ENCODE peak calls at places on chromosome 17, in six cellular contexts. Y, G, B, L, U and Q are unnamed samples.

GRCh38 chr17:21001111-21001812 is 41.5 kb downstream of the USP22 start:
- DNase-seq in Y (no peak), G (no peak), B (no peak), L (no peak), U (no peak), Q (no peak)

GRCh38 chr17:53191878-53192277 is 630.8 kb upstream of the KIF2B start:
- DNase-seq in Y (no peak), G (no peak), B (no peak), L (no peak), U (no peak), Q (peak)

GRCh38 chr17:39351508-39351907 is 49.9 kb downstream of the FBXL20 start:
- DNase-seq in Y (no peak), G (no peak), B (no peak), L (no peak), U (no peak), Q (no peak)

GRCh38 chr17:44345497-44346026 is 460 bp downstream of the GRN start:
- DNase-seq in Y (peak), G (peak), B (peak), L (peak), U (peak), Q (peak)

GRCh38 chr17:9403207-9403606 is 172.4 kb downstream of the STX8 start:
- DNase-seq in Y (no peak), G (no peak), B (no peak), L (no peak), U (no peak), Q (no peak)

GRCh38 chr17:56171186-56171959 is 18.1 kb downstream of the ANKFN1 start:
- DNase-seq in Y (no peak), G (no peak), B (no peak), L (no peak), U (no peak), Q (no peak)

GRCh38 chr17:55731586-55732250 is 9.1 kb upstream of the TMEM100 start:
- DNase-seq in Y (peak), G (no peak), B (no peak), L (peak), U (peak), Q (no peak)

GRCh38 chr17:737561-738113 is 5.2 kb downstream of the TLCD3A start:
- DNase-seq in Y (no peak), G (no peak), B (no peak), L (no peak), U (no peak), Q (no peak)

GRCh38 chr17:36936455-36936934 is 780 bp upstream of the LHX1 start:
- DNase-seq in Y (no peak), G (no peak), B (no peak), L (no peak), U (no peak), Q (no peak)

GRCh38 chr17:36721560-36722120 is 120.3 kb downstream of the MRM1 start:
- DNase-seq in Y (peak), G (no peak), B (no peak), L (peak), U (no peak), Q (no peak)

GRCh38 chr17:35804658-35805192 is 4.6 kb upstream of the TAF15 start:
- DNase-seq in Y (peak), G (peak), B (peak), L (peak), U (no peak), Q (peak)

GRCh38 chr17:44350733-44351226 is 5.7 kb downstream of the GRN start:
- DNase-seq in Y (peak), G (peak), B (peak), L (peak), U (no peak), Q (peak)

GRCh38 chr17:80262291-80262690 is 1.6 kb downstream of the RNF213 start:
- DNase-seq in Y (no peak), G (no peak), B (no peak), L (no peak), U (no peak), Q (no peak)
- H3K4me3 ChIP-seq in Y (no peak), G (no peak), B (no peak), L (peak), U (no peak), Q (peak)

GRCh38 chr17:50926523-50926922 is 60.4 kb upstream of the TOB1 start:
- DNase-seq in Y (no peak), G (no peak), B (no peak), L (no peak), U (no peak), Q (peak)
- H3K4me3 ChIP-seq in Y (no peak), G (no peak), B (no peak), L (no peak), U (no peak), Q (no peak)

DNA sequence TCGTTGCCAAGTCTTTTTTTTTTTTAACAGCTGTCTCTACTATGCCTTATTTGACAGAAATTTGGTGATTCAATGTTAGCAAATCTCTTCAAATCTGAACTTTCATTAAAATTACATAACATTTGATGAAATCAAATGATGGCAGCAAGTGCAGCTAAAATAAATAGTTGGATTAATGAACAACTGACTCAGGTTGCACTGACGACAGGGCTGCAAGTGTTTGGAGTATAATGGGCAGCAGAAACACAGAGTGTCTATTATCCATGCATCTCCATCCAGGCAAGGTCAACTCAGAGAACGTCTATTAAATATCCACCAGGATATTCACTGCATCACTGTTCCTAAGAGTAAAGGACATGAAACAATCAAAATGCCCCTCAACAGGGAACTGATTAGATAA is 109.8 kb downstream of the SLC39A11 start:
- DNase-seq in Y (no peak), G (no peak), B (no peak), L (no peak), U (no peak), Q (no peak)
- H3K4me3 ChIP-seq in Y (no peak), G (no peak), B (no peak), L (no peak), U (no peak), Q (no peak)

DNA sequence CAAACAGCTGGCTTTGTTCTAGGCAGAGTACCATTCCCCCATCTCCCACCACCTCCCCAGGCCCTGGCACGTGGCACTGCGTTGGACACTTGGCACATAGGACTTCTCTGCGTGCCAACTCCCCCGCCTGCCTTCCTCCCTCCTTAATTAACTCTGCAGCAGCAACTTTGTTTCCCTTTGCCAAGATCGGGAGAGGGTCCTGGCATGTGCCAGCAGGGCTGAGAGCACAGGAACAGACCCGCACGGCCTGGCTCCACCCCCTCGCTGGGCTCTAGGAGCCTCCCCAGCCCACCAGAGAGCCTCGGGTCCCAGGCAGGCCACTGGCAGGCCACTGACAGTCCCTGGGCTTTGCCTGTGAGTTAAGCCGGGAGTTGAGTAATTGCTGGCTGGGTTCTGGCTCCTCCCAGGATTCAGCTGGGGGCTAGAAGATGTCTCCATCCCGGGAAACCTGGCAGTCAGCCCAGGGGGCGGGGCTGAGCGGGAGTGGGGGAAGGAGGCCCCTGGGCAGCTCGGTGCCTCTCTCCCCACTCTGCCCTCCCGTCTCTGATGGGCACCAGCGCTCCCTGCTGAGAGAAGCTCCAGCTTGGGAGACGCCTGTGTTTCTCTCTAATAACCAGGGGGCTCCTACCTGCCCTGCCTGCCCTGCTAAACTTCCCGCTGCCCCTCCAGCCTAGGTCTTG is 224.0 kb upstream of the TNRC6C start:
- DNase-seq in Y (peak), G (peak), B (no peak), L (peak), U (peak), Q (no peak)
- H3K4me3 ChIP-seq in Y (no peak), G (no peak), B (no peak), L (no peak), U (no peak), Q (no peak)

DNA sequence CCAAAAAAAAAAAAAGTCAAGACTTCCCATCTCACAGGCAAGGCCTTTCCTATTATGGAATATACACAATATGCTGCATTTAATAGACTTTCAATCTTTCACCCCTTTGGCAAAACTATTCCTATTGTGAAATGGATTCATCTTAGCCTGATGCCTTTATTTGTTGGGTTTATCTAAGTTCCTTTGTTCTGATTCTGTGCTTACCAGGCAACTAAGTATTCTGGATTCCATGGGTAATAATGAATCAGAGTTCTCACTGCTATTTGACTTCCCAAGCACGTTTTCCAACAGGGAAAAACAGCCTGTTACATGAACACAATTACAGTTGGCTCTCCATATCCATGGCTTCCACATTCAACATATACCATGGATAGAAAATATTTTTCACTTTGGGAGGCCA is 135.5 kb downstream of the MYO1D start:
- DNase-seq in Y (no peak), G (no peak), B (no peak), L (peak), U (no peak), Q (no peak)
- H3K4me3 ChIP-seq in Y (no peak), G (no peak), B (no peak), L (no peak), U (no peak), Q (no peak)